ENCODE peak calls at places on chromosomes 13 and 19, in seven cellular contexts. U, B, W, H, E, K and V are unnamed samples.

GRCh38 chr19:18112989-18113478 is 15.5 kb downstream of the MAST3 start:
- DNase-seq in U (peak; percentile 78), B (peak; percentile 71), W (peak; percentile 88), H (peak; percentile 89), E (peak; percentile 87), K (peak; percentile 92), V (peak; percentile 59)

GRCh38 chr19:49847731-49848696 is 2.9 kb upstream of the PTOV1 start:
- DNase-seq in U (no peak), B (peak; percentile 91), W (no peak), H (no peak), E (no peak), K (no peak), V (peak; percentile 81)

GRCh38 chr13:35283856-35284255 is 192.6 kb downstream of the MAB21L1 start:
- DNase-seq in U (no peak), B (no peak), W (no peak), H (no peak), E (no peak), K (no peak), V (no peak)

GRCh38 chr19:47229674-47230121 is 1.3 kb downstream of the BBC3 start:
- DNase-seq in U (no peak), B (peak; percentile 37), W (no peak), H (no peak), E (no peak), K (no peak), V (no peak)

GRCh38 chr13:114148521-114148855 is 16.1 kb upstream of the RASA3 start:
- DNase-seq in U (no peak), B (no peak), W (no peak), H (peak; percentile 50), E (no peak), K (no peak), V (no peak)

GRCh38 chr13:30268673-30269072 is 38.7 kb downstream of the KATNAL1 start:
- DNase-seq in U (no peak), B (peak; percentile 40), W (no peak), H (no peak), E (no peak), K (no peak), V (no peak)

GRCh38 chr19:36685835-36686234 is 1.6 kb upstream of the ZNF567 start:
- DNase-seq in U (no peak), B (no peak), W (no peak), H (no peak), E (no peak), K (no peak), V (no peak)

GRCh38 chr19:46714523-46715106 is 2.3 kb downstream of the PRKD2 start:
- DNase-seq in U (no peak), B (no peak), W (no peak), H (no peak), E (no peak), K (no peak), V (no peak)

GRCh38 chr13:86409466-86410241 is 610.4 kb upstream of the SLITRK6 start:
- DNase-seq in U (no peak), B (no peak), W (no peak), H (no peak), E (no peak), K (no peak), V (no peak)

GRCh38 chr19:19304186-19304975 is 15.9 kb downstream of the SUGP1 start:
- DNase-seq in U (no peak), B (no peak), W (peak; percentile 47), H (no peak), E (peak; percentile 41), K (no peak), V (no peak)

GRCh38 chr19:47628058-47628771 is 19.3 kb downstream of the BICRA start:
- DNase-seq in U (no peak), B (no peak), W (no peak), H (no peak), E (no peak), K (no peak), V (no peak)

GRCh38 chr19:45267296-45267695 is 16.2 kb downstream of the MARK4 start:
- DNase-seq in U (no peak), B (no peak), W (no peak), H (no peak), E (no peak), K (no peak), V (no peak)

GRCh38 chr19:56836059-56836458 is 4.5 kb downstream of the PEG3 start:
- DNase-seq in U (no peak), B (no peak), W (no peak), H (no peak), E (no peak), K (no peak), V (no peak)

GRCh38 chr19:38252385-38252784 is 3.8 kb downstream of the PPP1R14A start:
- DNase-seq in U (no peak), B (no peak), W (no peak), H (no peak), E (no peak), K (no peak), V (no peak)

GRCh38 chr19:55283548-55284393 is at the start of gene BRSK1:
- DNase-seq in U (no peak), B (peak; percentile 61), W (peak; percentile 58), H (no peak), E (peak; percentile 60), K (peak; percentile 92), V (no peak)

GRCh38 chr13:49627831-49628652 is at the start of gene ARL11:
- DNase-seq in U (peak; percentile 54), B (no peak), W (peak; percentile 60), H (peak; percentile 78), E (peak; percentile 64), K (peak; percentile 44), V (no peak)

GRCh38 chr19:4077800-4078683 is 11.3 kb upstream of the ZBTB7A start:
- DNase-seq in U (no peak), B (no peak), W (peak; percentile 84), H (peak; percentile 73), E (peak; percentile 87), K (no peak), V (no peak)

GRCh38 chr19:54376610-54377009 is 11.9 kb upstream of the LAIR1 start:
- DNase-seq in U (no peak), B (no peak), W (no peak), H (no peak), E (no peak), K (no peak), V (no peak)

GRCh38 chr19:45607071-45608029 is 5.3 kb upstream of the GPR4 start:
- DNase-seq in U (peak; percentile 51), B (peak; percentile 59), W (peak; percentile 81), H (peak; percentile 77), E (peak; percentile 79), K (peak; percentile 89), V (peak; percentile 40)

GRCh38 chr19:566403-566802 is 6.0 kb upstream of the BSG start:
- DNase-seq in U (no peak), B (peak; percentile 31), W (no peak), H (peak; percentile 65), E (no peak), K (no peak), V (no peak)

DNA sequence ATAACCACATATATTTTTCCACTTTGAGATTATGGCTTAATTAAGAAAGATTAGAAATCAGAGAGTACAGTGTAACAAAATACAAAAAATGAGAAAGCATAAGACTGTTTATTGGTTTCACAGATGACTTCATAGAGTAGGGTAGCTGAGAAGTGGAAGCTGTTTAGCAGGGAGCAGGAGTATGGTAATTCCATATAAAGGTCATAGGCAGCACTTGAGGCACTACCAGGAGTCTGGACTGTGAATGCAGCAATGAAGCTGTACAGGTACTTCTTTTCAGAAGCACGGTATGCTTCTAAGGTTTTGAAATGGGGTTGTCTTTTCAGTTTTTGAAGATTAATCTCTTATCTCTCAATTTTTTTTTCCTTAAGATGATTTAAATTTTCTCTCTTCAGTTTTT is 69.2 kb downstream of the MICU2 start:
- DNase-seq in U (no peak), B (no peak), W (no peak), H (no peak), E (no peak), K (no peak), V (no peak)
- H3K4me3 ChIP-seq in U (no peak overlapping the region), B (no peak overlapping the region), W (no peak overlapping the region), H (no peak overlapping the region), E (no peak overlapping the region), K (no peak overlapping the region), V (no peak overlapping the region)

GRCh38 chr19:51327066-51327985 is 14.6 kb downstream of the VSIG10L start:
- DNase-seq in U (no peak), B (peak; percentile 17), W (peak; percentile 40), H (no peak), E (peak; percentile 31), K (peak; percentile 84), V (no peak)
- TF ChIP-seq CTCF in U (no peak), B (peak; percentile 11), W (no peak), H (no peak), E (no peak), K (peak; percentile 46), V (no peak)

GRCh38 chr13:66714795-66715194 is 515.3 kb downstream of the PCDH9 start:
- DNase-seq in U (no peak), B (no peak), W (no peak), H (no peak), E (no peak), K (no peak), V (no peak)

DNA sequence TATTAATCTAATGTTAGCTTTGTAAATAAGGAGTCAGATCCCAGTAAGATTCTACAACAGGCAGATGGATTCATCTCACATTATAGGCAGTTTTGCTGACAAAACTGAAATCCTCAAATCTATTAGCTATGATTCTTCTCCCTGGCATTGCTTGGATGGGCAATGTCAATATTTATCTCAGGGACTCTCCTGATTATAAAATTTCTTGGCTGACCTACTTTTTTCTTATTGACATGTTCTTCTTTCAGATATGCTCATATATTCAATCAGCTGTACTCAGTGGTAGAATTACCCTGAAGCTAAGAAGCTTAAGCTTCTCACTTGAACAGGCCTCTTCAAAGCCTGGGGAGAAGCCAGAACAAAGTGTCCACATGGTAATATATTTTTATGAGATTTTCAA is 513.6 kb downstream of the PCDH9 start:
- DNase-seq in U (no peak), B (no peak), W (no peak), H (no peak), E (no peak), K (no peak), V (no peak)
- H3K4me3 ChIP-seq in U (no peak overlapping the region), B (no peak overlapping the region), W (no peak overlapping the region), H (no peak overlapping the region), E (no peak overlapping the region), K (no peak overlapping the region), V (no peak overlapping the region)

DNA sequence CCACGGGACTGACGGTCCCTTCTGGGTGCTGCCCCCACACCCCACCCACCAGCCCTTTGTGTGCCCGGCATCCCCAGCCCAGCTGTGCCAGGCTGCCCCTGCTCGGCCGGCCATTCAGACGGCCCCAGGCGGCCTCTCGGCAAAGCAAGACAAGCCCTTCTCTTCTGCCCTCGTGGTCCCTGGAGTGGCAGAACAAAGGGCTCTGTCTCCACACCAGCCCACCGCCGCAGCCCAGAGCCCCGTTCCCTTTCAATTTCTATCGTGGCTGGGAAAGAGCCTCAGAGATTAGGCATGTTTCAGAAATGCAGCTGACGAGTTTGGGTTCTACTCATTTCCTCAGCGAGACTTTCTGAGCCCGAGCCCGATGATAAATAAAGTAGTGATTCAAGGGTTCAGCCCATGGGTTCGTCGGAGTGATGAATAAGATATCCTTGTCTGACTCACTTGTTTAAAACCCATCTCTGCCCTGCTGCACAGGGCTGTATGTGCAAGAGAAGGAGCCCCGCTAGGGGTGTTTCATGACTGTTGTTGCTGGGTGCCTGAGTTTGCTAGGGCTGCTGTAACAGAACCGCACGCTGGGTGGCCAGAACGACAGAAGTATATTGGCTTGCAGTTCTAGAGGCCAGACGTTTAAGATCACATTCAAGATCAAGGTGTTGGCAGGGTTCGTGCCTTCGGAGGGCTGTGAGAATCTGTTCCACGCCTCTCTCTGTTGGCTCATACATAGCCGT is 4.3 kb downstream of the MYO9B start:
- DNase-seq in U (peak; percentile 77), B (peak; percentile 99), W (peak; percentile 59), H (no peak), E (peak; percentile 61), K (peak; percentile 85), V (peak; percentile 92)
- TF ChIP-seq CTCF in U (no peak), B (peak; percentile 85), W (peak; percentile 57), H (peak; percentile 7), E (peak; percentile 70), K (no peak), V (peak; percentile 79)

GRCh38 chr19:2867025-2867991 is at the start of gene ZNF556:
- DNase-seq in U (no peak), B (no peak), W (no peak), H (no peak), E (no peak), K (no peak), V (no peak)
- H3K4me3 ChIP-seq in U (no peak within 1 kb of the TSS), B (no peak within 1 kb of the TSS), W (no peak within 1 kb of the TSS), H (no peak within 1 kb of the TSS), E (no peak within 1 kb of the TSS), K (no peak within 1 kb of the TSS), V (no peak within 1 kb of the TSS)